ENCODE peak calls at places on chromosomes 11 and 22, in ten cellular contexts. A is heart right ventricle, B is IMR-90, U is psoas muscle, D is colonic mucosa, G is PC-3, E is heart left ventricle, P is suprapubic skin, W is adrenal gland, F is uterus. Q is an unnamed sample.

GRCh38 chr11:35138949-35139881 is at the start of gene CD44:
- DNase-seq in P (peak; percentile 94), W (peak; percentile 58), B (peak; percentile 86), D (peak; percentile 83), E (peak; percentile 65), A (peak; percentile 55), G (peak; percentile 83), U (peak; percentile 70), F (peak; percentile 79), Q (peak; percentile 35)

GRCh38 chr11:99260696-99261095 is 239.9 kb downstream of the CNTN5 start:
- DNase-seq in A (no peak), B (peak; percentile 0), G (peak; percentile 10), U (no peak), E (no peak), P (no peak), F (no peak), D (no peak), W (no peak), Q (no peak)

GRCh38 chr11:95297680-95298452 is 66.9 kb upstream of the SESN3 start:
- DNase-seq in A (no peak), E (no peak), B (no peak), D (no peak), U (no peak), W (no peak), P (no peak), G (no peak), F (no peak), Q (no peak)

GRCh38 chr11:47400813-47401279 is 7.5 kb upstream of the SLC39A13 start:
- DNase-seq in U (peak; percentile 15), B (no peak), D (no peak), F (no peak), A (no peak), W (no peak), P (no peak), G (no peak), E (no peak), Q (no peak)

GRCh38 chr11:19474954-19475811 is 234.4 kb upstream of the E2F8 start:
- DNase-seq in E (no peak), F (no peak), W (no peak), A (no peak), D (no peak), U (no peak), B (no peak), P (no peak), G (no peak), Q (no peak)

GRCh38 chr11:121206810-121207209 is 85.8 kb upstream of the SC5D start:
- DNase-seq in A (no peak), U (no peak), B (no peak), D (no peak), G (peak; percentile 75), E (no peak), P (no peak), F (no peak), W (no peak), Q (no peak)

GRCh38 chr11:65435981-65436411 is 13.4 kb downstream of the NEAT1 start:
- DNase-seq in U (peak; percentile 52), W (peak; percentile 64), A (no peak), D (peak; percentile 44), B (no peak), F (no peak), E (peak; percentile 10), P (peak; percentile 61), G (no peak), Q (no peak)

GRCh38 chr11:62755086-62755615 is 1.2 kb upstream of the ZBTB3 start:
- DNase-seq in P (no peak), E (no peak), G (no peak), U (no peak), B (no peak), D (no peak), W (no peak), F (no peak), A (no peak), Q (no peak)

GRCh38 chr11:110297726-110298297 is 1.4 kb upstream of the RDX start:
- DNase-seq in U (no peak), P (no peak), F (no peak), A (no peak), D (no peak), G (peak; percentile 48), B (no peak), E (no peak), W (peak; percentile 62), Q (no peak)

GRCh38 chr11:86162257-86162656 is 82.3 kb upstream of the EED start:
- DNase-seq in B (peak; percentile 93), U (peak; percentile 39), G (peak; percentile 26), P (no peak), F (peak; percentile 51), E (no peak), W (peak; percentile 66), A (peak; percentile 37), D (no peak), Q (no peak)

GRCh38 chr11:79437274-79437980 is 3.4 kb downstream of the TENM4 start:
- DNase-seq in P (no peak), B (peak; percentile 57), F (peak; percentile 73), G (no peak), D (peak; percentile 57), A (peak; percentile 56), W (peak; percentile 73), E (peak; percentile 61), U (peak; percentile 75), Q (peak; percentile 30)

GRCh38 chr22:32175751-32176644 is 16.9 kb upstream of the C22orf42 start:
- DNase-seq in G (no peak), D (no peak), P (peak; percentile 63), A (no peak), W (no peak), F (no peak), U (no peak), E (no peak), B (no peak), Q (no peak)

GRCh38 chr11:68471360-68472340 is 11.1 kb downstream of the PPP6R3 start:
- DNase-seq in E (no peak), D (no peak), A (no peak), G (no peak), F (no peak), B (peak; percentile 29), U (no peak), W (no peak), P (no peak), Q (no peak)

GRCh38 chr11:134150195-134150903 is 73.4 kb downstream of the NCAPD3 start:
- DNase-seq in F (no peak), W (no peak), B (no peak), A (no peak), E (peak; percentile 29), G (no peak), P (no peak), D (no peak), U (no peak), Q (no peak)

GRCh38 chr11:95764267-95764898 is 25.2 kb downstream of the FAM76B start:
- DNase-seq in E (no peak), D (no peak), A (no peak), U (no peak), W (no peak), F (no peak), B (peak; percentile 67), P (no peak), G (peak; percentile 76), Q (no peak)

GRCh38 chr11:111527279-111527678 is 12.7 kb downstream of the HOATZ start:
- DNase-seq in G (no peak), E (no peak), D (no peak), P (no peak), U (no peak), B (no peak), F (no peak), A (no peak), W (no peak), Q (no peak)
- H3K4me1 ChIP-seq in G (peaks cover 42% of the 10 kb centered on the region), E (no peaks in the 10 kb centered on the region), D (no peaks in the 10 kb centered on the region), P (no peaks in the 10 kb centered on the region), U (no peaks in the 10 kb centered on the region), B (peaks cover 3% of the 10 kb centered on the region), F (no peaks in the 10 kb centered on the region), A (no peaks in the 10 kb centered on the region), W (no peaks in the 10 kb centered on the region), Q (no peaks in the 10 kb centered on the region)

GRCh38 chr11:43561832-43562231 is 118.7 kb upstream of the HSD17B12 start:
- DNase-seq in W (no peak), B (no peak), E (no peak), D (no peak), A (no peak), G (no peak), P (no peak), U (no peak), F (no peak), Q (no peak)

GRCh38 chr11:43573233-43573632 is 107.3 kb upstream of the HSD17B12 start:
- DNase-seq in E (no peak), G (peak; percentile 43), W (peak; percentile 35), U (no peak), F (no peak), A (no peak), P (no peak), D (no peak), B (no peak), Q (no peak)

DNA sequence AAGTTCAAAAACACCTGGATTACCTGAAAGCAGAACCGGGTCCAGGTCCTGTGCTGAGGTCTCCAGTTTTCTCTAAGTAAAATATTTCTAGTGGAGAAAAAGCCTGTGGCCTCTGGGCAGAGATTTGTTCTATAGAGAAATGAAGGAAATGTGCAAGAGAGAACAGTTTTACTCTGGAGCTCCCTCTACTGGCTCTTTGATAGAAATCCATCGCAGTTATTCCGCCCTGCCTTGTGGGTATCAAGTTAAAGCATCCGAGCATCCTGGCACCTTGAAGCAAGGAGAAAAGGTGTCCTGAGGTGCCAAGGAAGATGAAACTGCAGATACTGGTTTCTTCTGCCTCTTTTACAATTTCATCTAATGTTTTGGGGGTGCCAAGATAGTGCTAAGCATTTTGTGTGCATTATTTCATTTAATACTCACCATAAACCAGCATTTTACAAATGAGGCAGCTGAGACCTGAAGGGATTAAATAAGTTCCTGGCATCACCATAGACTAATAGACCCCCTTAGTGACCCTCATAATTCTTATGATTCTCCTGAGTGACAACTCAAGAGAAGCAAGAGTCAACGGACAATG is 113.1 kb upstream of the HSD17B12 start:
- DNase-seq in E (no peak), A (no peak), B (peak; percentile 56), G (peak; percentile 63), D (no peak), F (no peak), U (no peak), P (no peak), W (no peak), Q (no peak)
- TF ChIP-seq CTCF in E (peak; percentile 62), A (peak; percentile 73), B (peak; percentile 64), G (peak; percentile 72), D (peak; percentile 60), F (peak; percentile 42), U (peak; percentile 60), P (no peak), W (peak; percentile 46), Q (peak; percentile 22)

DNA sequence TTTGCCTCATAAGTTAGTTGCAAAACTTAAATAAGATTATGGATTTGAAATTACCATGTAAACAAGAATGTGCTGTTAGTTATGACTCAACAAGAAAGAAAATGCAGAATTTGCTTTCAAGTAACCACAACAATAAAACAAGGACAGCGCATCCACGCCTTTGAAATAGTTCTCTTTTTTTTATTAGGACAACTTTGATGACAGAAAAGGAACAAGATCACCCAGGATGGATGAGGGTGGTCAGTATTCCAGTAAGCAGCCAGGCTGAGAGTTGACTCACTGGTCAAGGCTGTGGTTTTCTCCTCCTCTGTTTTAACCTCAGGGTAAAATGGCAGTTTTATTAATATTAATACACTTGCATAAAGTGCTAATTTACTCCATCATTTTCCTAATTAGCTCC is 544.4 kb downstream of the OPCML start:
- DNase-seq in U (no peak), P (no peak), E (no peak), F (no peak), B (no peak), G (no peak), D (no peak), W (no peak), A (no peak), Q (no peak)
- H3K4me3 ChIP-seq in U (no peak overlapping the region), P (no peak overlapping the region), E (no peak overlapping the region), F (no peak overlapping the region), B (no peak overlapping the region), G (no peak overlapping the region), D (no peak overlapping the region), W (no peak overlapping the region), A (no peak overlapping the region), Q (no peak overlapping the region)

GRCh38 chr11:128689586-128689945 is 4.3 kb upstream of the FLI1 start:
- DNase-seq in D (no peak), W (no peak), F (no peak), U (no peak), P (no peak), A (no peak), G (no peak), B (no peak), E (peak; percentile 15), Q (no peak)
- H3K4me1 ChIP-seq in D (peaks cover 7% of the 10 kb centered on the region), W (peaks cover 4% of the 10 kb centered on the region), F (peaks cover 25% of the 10 kb centered on the region), U (peaks cover 27% of the 10 kb centered on the region), P (peaks cover 73% of the 10 kb centered on the region), A (peaks cover 72% of the 10 kb centered on the region), G (peaks cover 10% of the 10 kb centered on the region), B (peaks cover 5% of the 10 kb centered on the region), E (peaks cover 38% of the 10 kb centered on the region), Q (peaks cover 84% of the 10 kb centered on the region)

Q was measured in tibial nerve.